ENCODE peak calls at places on chromosomes 6 and 20, in five cellular contexts. I is H4, U is T-helper 2 cell, W is colonic mucosa, A is Ammon's horn. K is an unnamed sample.

GRCh38 chr6:33727932-33728331 is 16.4 kb upstream of the UQCC2 start:
- DNase-seq in W (no peak), A (no peak), I (no peak), U (no peak), K (no peak)

GRCh38 chr6:145538996-145539395 is 196.3 kb downstream of the EPM2A start:
- DNase-seq in A (no peak), U (no peak), W (no peak), I (no peak), K (no peak)

GRCh38 chr6:47353822-47354221 is 44.1 kb upstream of the TNFRSF21 start:
- DNase-seq in I (no peak), A (no peak), W (no peak), U (no peak), K (peak)

GRCh38 chr6:110475255-110475654 is 1.2 kb downstream of the SLC22A16 start:
- DNase-seq in W (no peak), A (peak), U (no peak), I (no peak), K (peak)

GRCh38 chr6:51513891-51514290 is 573.5 kb downstream of the PKHD1 start:
- DNase-seq in W (no peak), U (no peak), I (no peak), A (no peak), K (no peak)

GRCh38 chr6:107399927-107400326 is 59.4 kb downstream of the PDSS2 start:
- DNase-seq in A (no peak), W (no peak), I (no peak), U (no peak), K (no peak)

GRCh38 chr20:21033817-21034216 is 72.3 kb downstream of the LINC00237 start:
- DNase-seq in I (no peak), A (no peak), W (no peak), U (no peak), K (no peak)

GRCh38 chr20:22070546-22070945 is 365.1 kb downstream of the PAX1 start:
- DNase-seq in U (no peak), A (no peak), W (no peak), I (no peak), K (no peak)

GRCh38 chr20:3812975-3813599 is 7.3 kb upstream of the AP5S1 start:
- DNase-seq in A (no peak), U (no peak), I (peak), W (no peak), K (no peak)

GRCh38 chr6:126143650-126144260 is 157.4 kb downstream of the TRMT11 start:
- DNase-seq in I (no peak), A (peak), U (no peak), W (no peak), K (no peak)

GRCh38 chr20:58636396-58636982 is 14.6 kb upstream of the STX16 start:
- DNase-seq in I (no peak), W (no peak), A (no peak), U (no peak), K (no peak)

GRCh38 chr20:46343358-46344357 is 35.4 kb upstream of the CDH22 start:
- DNase-seq in A (no peak), W (no peak), I (no peak), U (no peak), K (no peak)

GRCh38 chr6:4913705-4914411 is 90.0 kb downstream of the RPP40 start:
- DNase-seq in I (no peak), A (no peak), U (no peak), W (no peak), K (no peak)

GRCh38 chr6:40848038-40848437 is 191.0 kb downstream of the UNC5CL start:
- DNase-seq in I (no peak), A (no peak), U (no peak), W (peak), K (no peak)

GRCh38 chr6:143270026-143270425 is 180.5 kb downstream of the ADAT2 start:
- DNase-seq in A (no peak), I (no peak), W (no peak), U (no peak), K (no peak)

GRCh38 chr6:14921878-14922277 is 324.0 kb upstream of the JARID2 start:
- DNase-seq in W (peak), U (no peak), I (no peak), A (peak), K (peak)

GRCh38 chr6:118894425-118895240 is 681 bp downstream of the ASF1A start:
- DNase-seq in W (peak), I (no peak), U (peak), A (peak), K (peak)

K was measured in KG1.